ENCODE peak calls at places on chromosomes 4 and X, in six cellular contexts. One of them, this sample, is unnamed.

GRCh38 chrX:69538321-69538876 is 34.3 kb downstream of the NALF2 start:
- DNase-seq in HepG2: peak; percentile 52
- DNase-seq in K562: peak; percentile 77
- DNase-seq in A549: peak; percentile 61
- DNase-seq in endothelial cell of umbilical vein: peak; percentile 46
- DNase-seq in GM12878: no peak
- DNase-seq in this sample: peak; percentile 37

GRCh38 chr4:97104006-97104405 is 1039.3 kb downstream of the STPG2 start:
- DNase-seq in HepG2: no peak
- DNase-seq in K562: no peak
- DNase-seq in A549: no peak
- DNase-seq in endothelial cell of umbilical vein: no peak
- DNase-seq in GM12878: no peak
- DNase-seq in this sample: no peak

GRCh38 chr4:65738134-65738533 is 67.8 kb upstream of the EPHA5 start:
- DNase-seq in HepG2: no peak
- DNase-seq in K562: no peak
- DNase-seq in A549: no peak
- DNase-seq in endothelial cell of umbilical vein: no peak
- DNase-seq in GM12878: no peak
- DNase-seq in this sample: no peak

GRCh38 chr4:76897522-76898384 is at the start of gene SOWAHB:
- DNase-seq in HepG2: peak; percentile 40
- DNase-seq in K562: no peak
- DNase-seq in A549: no peak
- DNase-seq in endothelial cell of umbilical vein: peak; percentile 12
- DNase-seq in GM12878: no peak
- DNase-seq in this sample: no peak

GRCh38 chrX:49816435-49816834 is 12.7 kb upstream of the PAGE4 start:
- DNase-seq in HepG2: peak; percentile 66
- DNase-seq in K562: no peak
- DNase-seq in A549: no peak
- DNase-seq in endothelial cell of umbilical vein: no peak
- DNase-seq in GM12878: no peak
- DNase-seq in this sample: no peak

GRCh38 chr4:76802546-76803021 is 95.4 kb downstream of the SOWAHB start:
- DNase-seq in HepG2: no peak
- DNase-seq in K562: peak; percentile 18
- DNase-seq in A549: no peak
- DNase-seq in endothelial cell of umbilical vein: no peak
- DNase-seq in GM12878: no peak
- DNase-seq in this sample: no peak

GRCh38 chr4:82500106-82500738 is 61.6 kb downstream of the TMEM150C start:
- DNase-seq in HepG2: no peak
- DNase-seq in K562: no peak
- DNase-seq in A549: no peak
- DNase-seq in endothelial cell of umbilical vein: no peak
- DNase-seq in GM12878: no peak
- DNase-seq in this sample: no peak

GRCh38 chr4:38306482-38307071 is 346.4 kb downstream of the PTTG2 start:
- DNase-seq in HepG2: no peak
- DNase-seq in K562: no peak
- DNase-seq in A549: no peak
- DNase-seq in endothelial cell of umbilical vein: no peak
- DNase-seq in GM12878: peak; percentile 95
- DNase-seq in this sample: no peak

GRCh38 chr4:57154191-57154590 is 44.0 kb upstream of the IGFBP7 start:
- DNase-seq in HepG2: no peak
- DNase-seq in K562: no peak
- DNase-seq in A549: no peak
- DNase-seq in endothelial cell of umbilical vein: peak; percentile 45
- DNase-seq in GM12878: no peak
- DNase-seq in this sample: no peak

GRCh38 chr4:97235516-97235915 is 907.8 kb downstream of the STPG2 start:
- DNase-seq in HepG2: no peak
- DNase-seq in K562: no peak
- DNase-seq in A549: no peak
- DNase-seq in endothelial cell of umbilical vein: peak; percentile 5
- DNase-seq in GM12878: no peak
- DNase-seq in this sample: no peak

GRCh38 chrX:101079223-101079622 is 544 bp downstream of the TMEM35A start:
- DNase-seq in HepG2: no peak
- DNase-seq in K562: no peak
- DNase-seq in A549: no peak
- DNase-seq in endothelial cell of umbilical vein: peak; percentile 14
- DNase-seq in GM12878: no peak
- DNase-seq in this sample: no peak

GRCh38 chr4:3176625-3177229 is 72.2 kb upstream of the MSANTD1 start:
- DNase-seq in HepG2: no peak
- DNase-seq in K562: no peak
- DNase-seq in A549: no peak
- DNase-seq in endothelial cell of umbilical vein: no peak
- DNase-seq in GM12878: no peak
- DNase-seq in this sample: no peak

GRCh38 chr4:72442715-72443114 is 126.3 kb downstream of the ADAMTS3 start:
- DNase-seq in HepG2: no peak
- DNase-seq in K562: no peak
- DNase-seq in A549: no peak
- DNase-seq in endothelial cell of umbilical vein: no peak
- DNase-seq in GM12878: no peak
- DNase-seq in this sample: no peak

GRCh38 chr4:53535567-53535966 is 55.7 kb downstream of the LNX1 start:
- DNase-seq in HepG2: no peak
- DNase-seq in K562: no peak
- DNase-seq in A549: no peak
- DNase-seq in endothelial cell of umbilical vein: no peak
- DNase-seq in GM12878: no peak
- DNase-seq in this sample: peak; percentile 9

GRCh38 chr4:75919914-75920313 is 17.7 kb upstream of the PPEF2 start:
- DNase-seq in HepG2: no peak
- DNase-seq in K562: no peak
- DNase-seq in A549: no peak
- DNase-seq in endothelial cell of umbilical vein: no peak
- DNase-seq in GM12878: no peak
- DNase-seq in this sample: no peak

GRCh38 chr4:2598661-2599654 is 62.5 kb downstream of the FAM193A start:
- DNase-seq in HepG2: no peak
- DNase-seq in K562: no peak
- DNase-seq in A549: peak; percentile 10
- DNase-seq in endothelial cell of umbilical vein: peak; percentile 34
- DNase-seq in GM12878: peak; percentile 66
- DNase-seq in this sample: peak; percentile 82

GRCh38 chrX:154307207-154307606 is 11.6 kb downstream of the TKTL1 start:
- DNase-seq in HepG2: no peak
- DNase-seq in K562: no peak
- DNase-seq in A549: no peak
- DNase-seq in endothelial cell of umbilical vein: no peak
- DNase-seq in GM12878: no peak
- DNase-seq in this sample: no peak

GRCh38 chr4:138275946-138276621 is 33.9 kb upstream of the SLC7A11 start:
- DNase-seq in HepG2: no peak
- DNase-seq in K562: no peak
- DNase-seq in A549: peak; percentile 68
- DNase-seq in endothelial cell of umbilical vein: peak; percentile 83
- DNase-seq in GM12878: no peak
- DNase-seq in this sample: no peak

GRCh38 chrX:17376381-17377046 is 1.5 kb downstream of the NHS start:
- DNase-seq in HepG2: no peak
- DNase-seq in K562: no peak
- DNase-seq in A549: peak; percentile 55
- DNase-seq in endothelial cell of umbilical vein: no peak
- DNase-seq in GM12878: no peak
- DNase-seq in this sample: no peak

GRCh38 chrX:545488-545887 is 85.1 kb upstream of the SHOX start:
- DNase-seq in HepG2: no peak
- DNase-seq in K562: no peak
- DNase-seq in A549: no peak
- DNase-seq in endothelial cell of umbilical vein: no peak
- DNase-seq in GM12878: no peak
- DNase-seq in this sample: no peak

GRCh38 chrX:116526010-116526409 is 63.2 kb upstream of the CT83 start:
- DNase-seq in HepG2: no peak
- DNase-seq in K562: no peak
- DNase-seq in A549: no peak
- DNase-seq in endothelial cell of umbilical vein: no peak
- DNase-seq in GM12878: no peak
- DNase-seq in this sample: no peak

GRCh38 chr4:129362685-129363274 is 266.8 kb downstream of the C4orf33 start:
- DNase-seq in HepG2: peak; percentile 50
- DNase-seq in K562: peak; percentile 50
- DNase-seq in A549: peak; percentile 63
- DNase-seq in endothelial cell of umbilical vein: peak; percentile 75
- DNase-seq in GM12878: peak; percentile 13
- DNase-seq in this sample: peak; percentile 71

GRCh38 chr4:7020856-7021255 is 22.3 kb upstream of the TADA2B start:
- DNase-seq in HepG2: no peak
- DNase-seq in K562: no peak
- DNase-seq in A549: no peak
- DNase-seq in endothelial cell of umbilical vein: no peak
- DNase-seq in GM12878: no peak
- DNase-seq in this sample: no peak

GRCh38 chr4:7023486-7023885 is 19.7 kb upstream of the TADA2B start:
- DNase-seq in HepG2: no peak
- DNase-seq in K562: no peak
- DNase-seq in A549: no peak
- DNase-seq in endothelial cell of umbilical vein: no peak
- DNase-seq in GM12878: no peak
- DNase-seq in this sample: no peak

GRCh38 chr4:7020290-7020689 is 22.9 kb upstream of the TADA2B start:
- DNase-seq in HepG2: no peak
- DNase-seq in K562: peak; percentile 51
- DNase-seq in A549: no peak
- DNase-seq in endothelial cell of umbilical vein: no peak
- DNase-seq in GM12878: no peak
- DNase-seq in this sample: no peak

GRCh38 chr4:7021355-7021754 is 21.8 kb upstream of the TADA2B start:
- DNase-seq in HepG2: no peak
- DNase-seq in K562: no peak
- DNase-seq in A549: no peak
- DNase-seq in endothelial cell of umbilical vein: no peak
- DNase-seq in GM12878: no peak
- DNase-seq in this sample: no peak

DNA sequence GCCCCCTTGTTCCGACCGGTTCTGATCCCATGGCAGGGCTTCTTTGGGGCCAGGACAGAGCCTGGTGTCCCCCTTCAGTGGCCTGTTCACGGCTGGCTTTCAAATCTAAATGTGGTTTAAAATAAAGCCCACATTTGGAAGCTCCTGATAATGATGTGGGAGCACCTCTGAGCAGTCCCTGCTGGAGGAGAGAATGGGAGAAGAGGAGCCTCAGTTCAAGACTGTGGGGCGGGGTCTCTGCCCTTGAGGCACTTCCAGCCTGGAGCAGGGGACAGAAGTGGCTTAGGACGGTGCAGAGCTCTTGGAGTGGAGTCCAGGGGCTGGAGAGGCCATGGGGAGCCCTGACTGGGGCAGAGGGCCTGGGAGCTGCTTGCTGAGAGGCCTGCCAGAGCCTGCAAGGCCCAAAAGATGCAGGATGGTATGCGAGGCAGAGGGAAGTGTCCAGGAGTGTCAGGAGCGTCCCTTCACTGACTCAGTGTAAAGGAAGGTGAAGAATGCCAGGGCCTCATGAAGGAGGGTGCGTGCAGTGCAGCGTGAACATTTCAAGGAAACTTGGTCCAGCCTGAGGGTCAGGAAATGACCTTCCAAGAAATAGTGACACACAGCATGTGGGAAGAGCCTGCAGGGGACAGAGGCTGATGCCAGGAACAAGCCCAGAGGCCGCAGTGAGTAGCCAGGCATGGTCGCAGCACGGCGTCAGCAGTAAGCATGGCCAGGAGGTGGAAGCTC is 21.1 kb upstream of the TADA2B start:
- DNase-seq in HepG2: no peak
- DNase-seq in K562: no peak
- DNase-seq in A549: peak; percentile 78
- DNase-seq in endothelial cell of umbilical vein: no peak
- DNase-seq in GM12878: no peak
- DNase-seq in this sample: no peak
- H3K4me3 ChIP-seq in HepG2: no peak overlapping the region
- H3K4me3 ChIP-seq in K562: no peak overlapping the region
- H3K4me3 ChIP-seq in A549: no peak overlapping the region
- H3K4me3 ChIP-seq in endothelial cell of umbilical vein: no peak overlapping the region
- H3K4me3 ChIP-seq in GM12878: no peak overlapping the region
- H3K4me3 ChIP-seq in this sample: no peak overlapping the region

GRCh38 chr4:164906368-164906767 is 29.4 kb downstream of the APELA start:
- DNase-seq in HepG2: no peak
- DNase-seq in K562: no peak
- DNase-seq in A549: no peak
- DNase-seq in endothelial cell of umbilical vein: no peak
- DNase-seq in GM12878: no peak
- DNase-seq in this sample: no peak

GRCh38 chr4:164904941-164905340 is 28.0 kb downstream of the APELA start:
- DNase-seq in HepG2: no peak
- DNase-seq in K562: no peak
- DNase-seq in A549: no peak
- DNase-seq in endothelial cell of umbilical vein: no peak
- DNase-seq in GM12878: no peak
- DNase-seq in this sample: peak; percentile 1

GRCh38 chr4:164904336-164904735 is 27.4 kb downstream of the APELA start:
- DNase-seq in HepG2: no peak
- DNase-seq in K562: no peak
- DNase-seq in A549: no peak
- DNase-seq in endothelial cell of umbilical vein: no peak
- DNase-seq in GM12878: no peak
- DNase-seq in this sample: no peak

GRCh38 chr4:164902608-164903007 is 25.6 kb downstream of the APELA start:
- DNase-seq in HepG2: no peak
- DNase-seq in K562: no peak
- DNase-seq in A549: no peak
- DNase-seq in endothelial cell of umbilical vein: no peak
- DNase-seq in GM12878: no peak
- DNase-seq in this sample: no peak
- TF ChIP-seq MYC in HepG2: no peak
- TF ChIP-seq MYC in K562: no peak
- TF ChIP-seq MYC in A549: no peak
- TF ChIP-seq MYC in endothelial cell of umbilical vein: no peak
- TF ChIP-seq MYC in GM12878: no peak
- TF ChIP-seq MYC in this sample: no peak

DNA sequence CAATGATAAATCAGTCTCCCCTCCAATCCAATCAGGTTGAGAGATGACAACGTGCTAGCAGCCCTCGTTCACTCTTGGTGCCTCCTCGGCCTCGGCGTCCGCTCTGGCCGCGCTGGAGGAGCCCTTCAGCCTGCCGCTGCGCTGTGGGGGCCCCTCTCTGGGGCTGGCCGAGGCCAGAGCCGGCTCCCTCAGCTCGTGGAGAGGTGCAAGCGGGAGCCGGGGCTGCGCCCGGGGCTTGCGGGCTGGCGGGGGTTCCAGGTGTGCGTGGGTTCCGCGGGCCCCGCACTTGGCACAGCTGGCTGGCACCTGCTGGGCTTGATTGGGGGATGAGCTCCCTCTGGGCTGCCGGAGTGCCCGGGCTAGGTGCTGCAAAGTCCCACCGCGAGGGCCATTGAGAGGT is 40.9 kb upstream of the PRSS48 start:
- DNase-seq in HepG2: no peak
- DNase-seq in K562: no peak
- DNase-seq in A549: no peak
- DNase-seq in endothelial cell of umbilical vein: no peak
- DNase-seq in GM12878: no peak
- DNase-seq in this sample: no peak
- H3K4me3 ChIP-seq in HepG2: no peak overlapping the region
- H3K4me3 ChIP-seq in K562: no peak overlapping the region
- H3K4me3 ChIP-seq in A549: no peak overlapping the region
- H3K4me3 ChIP-seq in endothelial cell of umbilical vein: no peak overlapping the region
- H3K4me3 ChIP-seq in GM12878: no peak overlapping the region
- H3K4me3 ChIP-seq in this sample: no peak overlapping the region

GRCh38 chrX:109270580-109271484 is 211.1 kb downstream of the GUCY2F start:
- DNase-seq in HepG2: no peak
- DNase-seq in K562: no peak
- DNase-seq in A549: no peak
- DNase-seq in endothelial cell of umbilical vein: no peak
- DNase-seq in GM12878: peak; percentile 97
- DNase-seq in this sample: peak; percentile 5
- TF ChIP-seq MYC in HepG2: no peak
- TF ChIP-seq MYC in K562: no peak
- TF ChIP-seq MYC in A549: no peak
- TF ChIP-seq MYC in endothelial cell of umbilical vein: no peak
- TF ChIP-seq MYC in GM12878: no peak
- TF ChIP-seq MYC in this sample: no peak

This sample was measured in NB4.